ENCODE peak calls at places on chromosomes 11 and 22, in nine cellular contexts. U is HCT116; Y is RPMI8226; N is NCI-H510A treated with DMSO at 0.1 percent for 48 hours; G is stimulated activated CD8-positive, alpha-beta memory T cell treated with anti-CD3 and anti-CD28 coated beads, Interleukin-15, amount 100 ng/mL, for 4 hours; M is islet precursor cell; L is GM23338; Q is HCEC 1CT; B is activated T-helper 1 cell treated with anti-CD3 and anti-CD28 coated beads, Interleukin-12 subunit alpha, Interleukin-12 subunit beta, Interleukin-2, Interleukin-4 antibody, amounts not matched to agents 30 ng/mL and 10 ng/mL and 1 ng/mL, durations not matched to agents 14 hours and 24 hours and 36 hours. J is an unnamed sample.

GRCh38 chr11:43689167-43689566 is 8.6 kb downstream of the HSD17B12 start:
- DNase-seq in U (no peak), Y (no peak), N (no peak), G (no peak), M (no peak), L (no peak), Q (no peak), B (no peak), J (no peak)

GRCh38 chr22:49302530-49302929 is 525.1 kb downstream of the BRD1 start:
- DNase-seq in U (no peak), Y (no peak), N (no peak), G (no peak), M (peak; percentile 27), L (no peak), Q (no peak), B (no peak), J (no peak)

GRCh38 chr22:41482319-41482935 is 13.5 kb downstream of the ACO2 start:
- DNase-seq in U (no peak), Y (no peak), N (no peak), G (no peak), M (no peak), L (peak; percentile 34), Q (peak; percentile 70), B (no peak), J (no peak)

GRCh38 chr11:97965849-97966646 is 1054.7 kb upstream of the CNTN5 start:
- DNase-seq in U (no peak), Y (no peak), N (no peak), G (no peak), M (no peak), L (no peak), Q (peak; percentile 91), B (no peak), J (no peak)

GRCh38 chr11:96162816-96163499 is 180.0 kb downstream of the MAML2 start:
- DNase-seq in U (no peak), Y (no peak), N (no peak), G (no peak), M (no peak), L (no peak), Q (peak; percentile 93), B (no peak), J (no peak)

GRCh38 chr11:13891911-13892310 is 70.6 kb upstream of the SPON1 start:
- DNase-seq in U (no peak), Y (no peak), N (peak; percentile 79), G (no peak), M (no peak), L (no peak), Q (no peak), B (no peak), J (peak; percentile 37)

GRCh38 chr11:128874406-128874805 is 7.3 kb upstream of the KCNJ1 start:
- DNase-seq in U (no peak), Y (no peak), N (no peak), G (no peak), M (no peak), L (no peak), Q (no peak), B (no peak), J (no peak)

GRCh38 chr22:22103078-22103593 is 120.5 kb upstream of the TOP3B start:
- DNase-seq in U (peak; percentile 21), Y (peak; percentile 3), N (no peak), G (no peak), M (peak; percentile 71), L (peak; percentile 72), Q (peak; percentile 11), B (no peak), J (no peak)

GRCh38 chr11:120547871-120548681 is 36.5 kb downstream of the GRIK4 start:
- DNase-seq in U (peak; percentile 75), Y (no peak), N (no peak), G (no peak), M (peak; percentile 94), L (peak; percentile 59), Q (peak; percentile 94), B (no peak), J (peak; percentile 79)

GRCh38 chr11:130178441-130178971 is 18.9 kb downstream of the ST14 start:
- DNase-seq in U (no peak), Y (peak; percentile 78), N (no peak), G (no peak), M (peak; percentile 45), L (no peak), Q (no peak), B (no peak), J (no peak)

GRCh38 chr11:65646921-65647701 is 9.2 kb downstream of the SIPA1 start:
- DNase-seq in U (no peak), Y (no peak), N (no peak), G (no peak), M (peak; percentile 69), L (peak; percentile 86), Q (no peak), B (no peak), J (no peak)

GRCh38 chr11:68596231-68596630 is 88.1 kb upstream of the GAL start:
- DNase-seq in U (no peak), Y (no peak), N (no peak), G (no peak), M (no peak), L (no peak), Q (no peak), B (no peak), J (no peak)

GRCh38 chr11:70567680-70568503 is 169.6 kb downstream of the CTTN start:
- DNase-seq in U (no peak), Y (no peak), N (no peak), G (no peak), M (peak; percentile 76), L (peak; percentile 51), Q (peak; percentile 39), B (no peak), J (no peak)

GRCh38 chr11:114182471-114182968 is 113.7 kb upstream of the NNMT start:
- DNase-seq in U (no peak), Y (no peak), N (no peak), G (no peak), M (no peak), L (no peak), Q (no peak), B (no peak), J (no peak)

GRCh38 chr11:34632105-34632780 is 11.3 kb downstream of the EHF start:
- DNase-seq in U (no peak), Y (no peak), N (no peak), G (no peak), M (no peak), L (no peak), Q (no peak), B (no peak), J (peak; percentile 98)

GRCh38 chr11:58579192-58580129 is 598 bp downstream of the ZFP91 start:
- DNase-seq in U (peak; percentile 78), Y (peak; percentile 97), N (peak; percentile 77), G (peak; percentile 87), M (peak; percentile 94), L (peak; percentile 93), Q (peak; percentile 91), B (peak; percentile 85), J (peak; percentile 86)

GRCh38 chr11:122399375-122399774 is 256.1 kb upstream of the UBASH3B start:
- DNase-seq in U (no peak), Y (no peak), N (no peak), G (no peak), M (no peak), L (no peak), Q (no peak), B (no peak), J (no peak)

GRCh38 chr11:78815631-78816232 is 241.1 kb upstream of the NARS2 start:
- DNase-seq in U (no peak), Y (no peak), N (no peak), G (no peak), M (no peak), L (no peak), Q (no peak), B (no peak), J (no peak)

GRCh38 chr22:32323513-32324164 is 34.0 kb upstream of the RFPL3 start:
- DNase-seq in U (no peak), Y (no peak), N (no peak), G (no peak), M (no peak), L (no peak), Q (no peak), B (no peak), J (no peak)

GRCh38 chr22:44665115-44665514 is 36.9 kb upstream of the PRR5 start:
- DNase-seq in U (no peak), Y (no peak), N (no peak), G (no peak), M (no peak), L (peak; percentile 42), Q (no peak), B (no peak), J (no peak)

GRCh38 chr11:116930177-116930576 is 92.8 kb upstream of the APOA1 start:
- DNase-seq in U (no peak), Y (no peak), N (no peak), G (no peak), M (no peak), L (peak; percentile 39), Q (peak; percentile 19), B (peak; percentile 34), J (no peak)

GRCh38 chr22:37018815-37019308 is 385 bp downstream of the TST start:
- DNase-seq in U (no peak), Y (no peak), N (peak; percentile 59), G (no peak), M (peak; percentile 78), L (peak; percentile 70), Q (peak; percentile 39), B (no peak), J (no peak)

GRCh38 chr11:84922212-84922805 is 704.8 kb downstream of the DLG2 start:
- DNase-seq in U (no peak), Y (no peak), N (no peak), G (no peak), M (no peak), L (peak; percentile 35), Q (no peak), B (no peak), J (no peak)

GRCh38 chr11:12865871-12866595 is 143.1 kb upstream of the RASSF10 start:
- DNase-seq in U (no peak), Y (no peak), N (no peak), G (no peak), M (no peak), L (no peak), Q (no peak), B (no peak), J (no peak)

GRCh38 chr22:45871721-45872120 is 105.2 kb downstream of the WNT7B start:
- DNase-seq in U (no peak), Y (no peak), N (no peak), G (no peak), M (no peak), L (no peak), Q (no peak), B (no peak), J (no peak)

GRCh38 chr11:59794417-59794816 is 16.2 kb downstream of the MRPL16 start:
- DNase-seq in U (no peak), Y (no peak), N (no peak), G (no peak), M (no peak), L (no peak), Q (no peak), B (no peak), J (no peak)

GRCh38 chr22:50302041-50302541 is 5.4 kb downstream of the PLXNB2 start:
- DNase-seq in U (no peak), Y (no peak), N (no peak), G (no peak), M (no peak), L (no peak), Q (no peak), B (no peak), J (no peak)

GRCh38 chr11:29260939-29261705 is 755.7 kb downstream of the KCNA4 start:
- DNase-seq in U (peak; percentile 76), Y (no peak), N (no peak), G (no peak), M (peak; percentile 82), L (no peak), Q (peak; percentile 67), B (no peak), J (no peak)

GRCh38 chr11:113398669-113399430 is 11.3 kb downstream of the ANKK1 start:
- DNase-seq in U (no peak), Y (no peak), N (no peak), G (no peak), M (no peak), L (no peak), Q (no peak), B (no peak), J (no peak)

GRCh38 chr11:47980907-47981621 is 705 bp downstream of the PTPRJ start:
- DNase-seq in U (no peak), Y (peak; percentile 35), N (peak; percentile 21), G (no peak), M (peak; percentile 80), L (peak; percentile 83), Q (peak; percentile 43), B (no peak), J (no peak)

GRCh38 chr11:92580931-92581330 is 356.3 kb downstream of the FAT3 start:
- DNase-seq in U (no peak), Y (no peak), N (no peak), G (no peak), M (no peak), L (no peak), Q (no peak), B (no peak), J (no peak)